ENCODE peak calls at places on chromosomes 13 and 19, in seven cellular contexts. E is H9; J is SHP77 treated with DMSO at 0.1 percent for 48 hours; W is astrocyte of the hippocampus; L is HAP-1; K is hypothalamus; H is stimulated activated CD4-positive, alpha-beta T cell treated with anti-CD3 and anti-CD28 coated beads, Interleukin-2, amount 100 ng/mL, for 48 hours. U is an unnamed sample.

GRCh38 chr19:46660601-46661019 is 372 bp downstream of the DACT3 start:
- DNase-seq in J (no peak), E (no peak), K (peak), H (no peak), L (no peak), W (no peak), U (no peak)

GRCh38 chr13:76886292-76887061 is at the start of gene KCTD12:
- DNase-seq in J (peak), L (peak), E (peak), W (peak), K (peak), H (peak), U (peak)

GRCh38 chr19:1570836-1571235 is 2.7 kb upstream of the MEX3D start:
- DNase-seq in K (no peak), E (no peak), J (no peak), H (no peak), L (no peak), W (no peak), U (no peak)

GRCh38 chr19:48750771-48751504 is 1.5 kb downstream of the FUT1 start:
- DNase-seq in E (no peak), K (no peak), H (no peak), W (no peak), J (no peak), L (no peak), U (no peak)

GRCh38 chr13:51152713-51153112 is 41.6 kb upstream of the C13orf42 start:
- DNase-seq in W (no peak), J (no peak), H (no peak), E (no peak), L (no peak), K (no peak), U (no peak)

GRCh38 chr19:38496603-38497487 is 63.4 kb downstream of the RYR1 start:
- DNase-seq in J (no peak), E (no peak), K (no peak), H (no peak), W (no peak), L (peak), U (no peak)

GRCh38 chr19:46471116-46471733 is at the start of gene PNMA8A:
- DNase-seq in H (no peak), W (peak), E (peak), J (no peak), K (peak), L (peak), U (no peak)

GRCh38 chr13:68009546-68009945 is 779.4 kb upstream of the PCDH9 start:
- DNase-seq in J (no peak), L (no peak), W (no peak), H (no peak), K (no peak), E (no peak), U (no peak)

GRCh38 chr19:43667524-43668405 is 2.2 kb downstream of the PLAUR start:
- DNase-seq in H (no peak), K (no peak), W (no peak), E (no peak), J (peak), L (peak), U (no peak)

GRCh38 chr19:582497-583197 is 7.0 kb upstream of the HCN2 start:
- DNase-seq in K (no peak), H (no peak), W (peak), E (peak), L (no peak), J (no peak), U (no peak)

GRCh38 chr19:4375620-4376228 is 24.6 kb downstream of the SH3GL1 start:
- DNase-seq in W (peak), J (peak), K (no peak), H (no peak), L (peak), E (no peak), U (no peak)

GRCh38 chr13:97212540-97213146 is 9.5 kb upstream of the MBNL2 start:
- DNase-seq in W (peak), K (no peak), J (peak), H (no peak), L (peak), E (no peak), U (peak)

GRCh38 chr13:50576156-50576555 is 267.3 kb downstream of the DLEU7 start:
- DNase-seq in H (no peak), K (no peak), L (no peak), E (no peak), J (peak), W (no peak), U (peak)

GRCh38 chr13:38542601-38543000 is 144.3 kb upstream of the FREM2 start:
- DNase-seq in L (no peak), E (no peak), J (no peak), H (no peak), W (peak), K (no peak), U (peak)

GRCh38 chr19:48053856-48054255 is 10.0 kb upstream of the CABP5 start:
- DNase-seq in H (no peak), L (no peak), K (no peak), J (no peak), W (no peak), E (no peak), U (no peak)

GRCh38 chr13:78862460-78862859 is 203.5 kb upstream of the OBI1 start:
- DNase-seq in E (no peak), J (no peak), W (no peak), H (no peak), L (no peak), K (no peak), U (no peak)

GRCh38 chr13:100565291-100565690 is 23.3 kb downstream of the GGACT start:
- DNase-seq in L (no peak), H (no peak), K (no peak), W (no peak), J (no peak), E (no peak), U (no peak)

GRCh38 chr13:107976628-107977027 is 238.7 kb downstream of the LIG4 start:
- DNase-seq in L (no peak), K (no peak), W (no peak), E (no peak), J (no peak), H (no peak), U (no peak)

GRCh38 chr13:101970339-101970738 is 431.5 kb downstream of the FGF14 start:
- DNase-seq in L (no peak), J (no peak), W (no peak), H (no peak), E (no peak), K (no peak), U (no peak)

GRCh38 chr13:28324181-28324789 is 170.6 kb downstream of the FLT1 start:
- DNase-seq in W (peak), E (peak), J (peak), K (peak), L (peak), H (peak), U (peak)

GRCh38 chr19:2382530-2383222 is 22.6 kb downstream of the TMPRSS9 start:
- DNase-seq in W (no peak), H (no peak), E (no peak), K (no peak), J (no peak), L (no peak), U (no peak)

GRCh38 chr19:49142866-49143335 is 12.3 kb downstream of the HRC start:
- DNase-seq in W (peak), L (peak), E (peak), K (peak), J (peak), H (peak), U (no peak)

GRCh38 chr19:6250024-6250605 is 29.7 kb downstream of the MLLT1 start:
- DNase-seq in E (no peak), W (peak), J (no peak), H (no peak), L (no peak), K (no peak), U (no peak)

GRCh38 chr19:1935484-1936208 is 5.3 kb upstream of the CSNK1G2 start:
- DNase-seq in L (no peak), J (peak), K (peak), E (no peak), H (no peak), W (peak), U (no peak)

GRCh38 chr13:98972627-98973026 is 5.2 kb downstream of the DOCK9 start:
- DNase-seq in L (no peak), E (no peak), W (peak), J (no peak), K (no peak), H (no peak), U (peak)

GRCh38 chr13:30159446-30159839 is 147.9 kb downstream of the KATNAL1 start:
- DNase-seq in K (no peak), E (no peak), W (peak), H (peak), L (no peak), J (no peak), U (no peak)

GRCh38 chr13:21608961-21609360 is 5.0 kb upstream of the MICU2 start:
- DNase-seq in J (no peak), L (no peak), K (no peak), E (no peak), H (no peak), W (no peak), U (no peak)